ENCODE peak calls at places on chromosomes 12 and 14, in eight cellular contexts. F, O, P, R, B, T, U and V are unnamed samples.
A peak's percentile ranks its signal among the peaks of the same experiment; 100 is the strongest.

GRCh38 chr14:66790101-66790500 is 282.2 kb downstream of the GPHN start:
- DNase-seq in F (no peak), O (no peak), P (no peak), R (no peak), B (no peak), T (no peak), U (no peak), V (no peak)

GRCh38 chr12:76186507-76186906 is 102.0 kb upstream of the NAP1L1 start:
- DNase-seq in F (no peak), O (no peak), P (no peak), R (peak; percentile 83), B (no peak), T (no peak), U (no peak), V (no peak)

GRCh38 chr14:51607677-51608076 is 44.0 kb upstream of the FRMD6 start:
- DNase-seq in F (no peak), O (no peak), P (no peak), R (peak; percentile 33), B (no peak), T (no peak), U (no peak), V (no peak)

GRCh38 chr14:103250888-103251287 is 83.1 kb upstream of the EIF5 start:
- DNase-seq in F (no peak), O (no peak), P (no peak), R (no peak), B (no peak), T (no peak), U (no peak), V (no peak)

GRCh38 chr12:15001733-15002471 is 29.1 kb downstream of the PDE6H start:
- DNase-seq in F (no peak), O (no peak), P (no peak), R (peak; percentile 42), B (no peak), T (no peak), U (peak; percentile 13), V (no peak)

GRCh38 chr14:76138758-76139723 is 12.7 kb upstream of the GPATCH2L start:
- DNase-seq in F (no peak), O (no peak), P (no peak), R (peak; percentile 1), B (no peak), T (no peak), U (peak; percentile 41), V (no peak)

GRCh38 chr12:106883421-106883820 is 72.3 kb upstream of the TMEM263 start:
- DNase-seq in F (no peak), O (no peak), P (no peak), R (peak; percentile 71), B (no peak), T (no peak), U (no peak), V (no peak)

GRCh38 chr14:103535891-103536565 is 7.0 kb downstream of the TRMT61A start:
- DNase-seq in F (no peak), O (no peak), P (no peak), R (no peak), B (no peak), T (no peak), U (no peak), V (no peak)

GRCh38 chr12:114476159-114476558 is 70.2 kb upstream of the TBX5 start:
- DNase-seq in F (no peak), O (no peak), P (no peak), R (peak; percentile 18), B (no peak), T (no peak), U (no peak), V (no peak)

GRCh38 chr14:68444449-68445168 is 348.3 kb downstream of the ZFP36L1 start:
- DNase-seq in F (no peak), O (peak; percentile 75), P (no peak), R (peak; percentile 79), B (no peak), T (no peak), U (no peak), V (no peak)

GRCh38 chr12:130636370-130636769 is 79.7 kb downstream of the RIMBP2 start:
- DNase-seq in F (no peak), O (no peak), P (no peak), R (no peak), B (no peak), T (no peak), U (no peak), V (no peak)

GRCh38 chr12:104219908-104220404 is 4.4 kb downstream of the TXNRD1 start:
- DNase-seq in F (peak; percentile 39), O (peak; percentile 61), P (no peak), R (peak; percentile 79), B (peak; percentile 59), T (peak; percentile 23), U (no peak), V (no peak)

GRCh38 chr12:26317942-26318565 is 122.7 kb downstream of the SSPN start:
- DNase-seq in F (no peak), O (no peak), P (no peak), R (peak; percentile 83), B (no peak), T (no peak), U (no peak), V (no peak)

GRCh38 chr12:18323159-18323558 is 61.8 kb downstream of the PIK3C2G start:
- DNase-seq in F (no peak), O (no peak), P (no peak), R (peak; percentile 54), B (no peak), T (no peak), U (no peak), V (no peak)

GRCh38 chr12:57444744-57445143 is 10.2 kb downstream of the INHBC start:
- DNase-seq in F (no peak), O (no peak), P (no peak), R (no peak), B (no peak), T (no peak), U (no peak), V (no peak)

GRCh38 chr14:31229638-31230229 is 22.1 kb upstream of the HECTD1 start:
- DNase-seq in F (peak; percentile 96), O (no peak), P (no peak), R (peak; percentile 92), B (no peak), T (no peak), U (no peak), V (no peak)

GRCh38 chr14:81235096-81235495 is 14.3 kb upstream of the GTF2A1 start:
- DNase-seq in F (no peak), O (no peak), P (no peak), R (no peak), B (no peak), T (no peak), U (no peak), V (peak; percentile 67)

GRCh38 chr12:80713419-80713818 is 3.3 kb upstream of the MYF5 start:
- DNase-seq in F (no peak), O (no peak), P (no peak), R (no peak), B (no peak), T (no peak), U (no peak), V (no peak)

GRCh38 chr12:79344855-79345840 is 345.6 kb downstream of the PAWR start:
- DNase-seq in F (no peak), O (peak; percentile 52), P (no peak), R (peak; percentile 35), B (no peak), T (no peak), U (peak; percentile 33), V (peak; percentile 22)

GRCh38 chr12:95882080-95882479 is 23.3 kb downstream of the SNRPF start:
- DNase-seq in F (no peak), O (no peak), P (no peak), R (peak; percentile 54), B (no peak), T (no peak), U (no peak), V (no peak)

GRCh38 chr14:21069388-21070082 is 569 bp upstream of the ARHGEF40 start:
- DNase-seq in F (no peak), O (no peak), P (no peak), R (peak; percentile 54), B (no peak), T (no peak), U (peak; percentile 26), V (no peak)

GRCh38 chr12:93325855-93326254 is 51.9 kb upstream of the NUDT4 start:
- DNase-seq in F (no peak), O (no peak), P (no peak), R (peak; percentile 98), B (no peak), T (no peak), U (no peak), V (no peak)

GRCh38 chr14:89618821-89619551 is 202.0 kb upstream of the FOXN3 start:
- DNase-seq in F (no peak), O (peak; percentile 69), P (peak; percentile 52), R (peak; percentile 73), B (peak; percentile 73), T (no peak), U (peak; percentile 81), V (peak; percentile 78)

GRCh38 chr12:87795555-87795954 is 233.6 kb downstream of the C12orf50 start:
- DNase-seq in F (no peak), O (no peak), P (no peak), R (no peak), B (no peak), T (no peak), U (no peak), V (no peak)

GRCh38 chr14:79011091-79011919 is 841.1 kb downstream of the NRXN3 start:
- DNase-seq in F (no peak), O (peak; percentile 41), P (no peak), R (peak; percentile 75), B (no peak), T (no peak), U (peak; percentile 28), V (peak; percentile 20)

GRCh38 chr12:14710632-14711324 is 14.4 kb upstream of the GUCY2C start:
- DNase-seq in F (no peak), O (no peak), P (no peak), R (no peak), B (no peak), T (no peak), U (no peak), V (no peak)